ENCODE peak calls at places on chromosomes 2 and 18, in nine cellular contexts. A is AG04450, F is AG09319, S is foreskin fibroblast, U is fibroblast of the aortic adventitia, Y is astrocyte of the cerebellum, G is GM12865, K is right lobe of liver, P is Calu3. C is an unnamed sample.

GRCh38 chr2:133252770-133253355 is 315.4 kb downstream of the NCKAP5 start:
- DNase-seq in A (no peak), F (no peak), S (no peak), U (peak; percentile 23), Y (no peak), G (no peak), K (no peak), P (no peak), C (no peak)

GRCh38 chr2:29480423-29480822 is 365.2 kb downstream of the CLIP4 start:
- DNase-seq in A (no peak), F (no peak), S (no peak), U (no peak), Y (no peak), G (no peak), K (no peak), P (no peak), C (no peak)

GRCh38 chr2:12767541-12767940 is 50.8 kb downstream of the TRIB2 start:
- DNase-seq in A (no peak), F (no peak), S (no peak), U (no peak), Y (no peak), G (no peak), K (no peak), P (no peak), C (no peak)

GRCh38 chr2:11019614-11020013 is 107.9 kb downstream of the KCNF1 start:
- DNase-seq in A (no peak), F (no peak), S (no peak), U (no peak), Y (no peak), G (no peak), K (no peak), P (no peak), C (no peak)

GRCh38 chr2:207167129-207167923 is 1.6 kb upstream of the KLF7 start:
- DNase-seq in A (no peak), F (no peak), S (peak; percentile 57), U (peak; percentile 73), Y (no peak), G (peak; percentile 59), K (no peak), P (no peak), C (no peak)

GRCh38 chr2:209469481-209469880 is 45.6 kb downstream of the MAP2 start:
- DNase-seq in A (no peak), F (no peak), S (no peak), U (no peak), Y (no peak), G (no peak), K (no peak), P (no peak), C (no peak)

GRCh38 chr18:40949138-40949949 is 1005.7 kb upstream of the PIK3C3 start:
- DNase-seq in A (no peak), F (no peak), S (no peak), U (no peak), Y (no peak), G (no peak), K (no peak), P (no peak), C (no peak)

GRCh38 chr18:43830905-43831304 is 553.6 kb upstream of the SYT4 start:
- DNase-seq in A (no peak), F (no peak), S (no peak), U (no peak), Y (no peak), G (no peak), K (no peak), P (no peak), C (no peak)

GRCh38 chr18:56221195-56222065 is 417.0 kb downstream of the TXNL1 start:
- DNase-seq in A (no peak), F (no peak), S (no peak), U (no peak), Y (no peak), G (no peak), K (no peak), P (no peak), C (no peak)

GRCh38 chr18:47191956-47192355 is 15.8 kb upstream of the IER3IP1 start:
- DNase-seq in A (no peak), F (no peak), S (peak; percentile 20), U (peak; percentile 9), Y (no peak), G (no peak), K (no peak), P (no peak), C (no peak)

GRCh38 chr2:239873656-239874635 is 151.2 kb downstream of the NDUFA10 start:
- DNase-seq in A (no peak), F (no peak), S (no peak), U (no peak), Y (no peak), G (no peak), K (peak; percentile 27), P (no peak), C (no peak)

GRCh38 chr2:119550346-119550745 is 6.1 kb downstream of the CFAP221 start:
- DNase-seq in A (no peak), F (no peak), S (no peak), U (no peak), Y (no peak), G (no peak), K (no peak), P (no peak), C (no peak)

GRCh38 chr2:48824116-48824515 is 68.6 kb upstream of the LHCGR start:
- DNase-seq in A (no peak), F (no peak), S (no peak), U (no peak), Y (no peak), G (no peak), K (no peak), P (no peak), C (no peak)

GRCh38 chr2:209383212-209383611 is 40.6 kb upstream of the MAP2 start:
- DNase-seq in A (peak; percentile 6), F (no peak), S (peak; percentile 56), U (peak; percentile 90), Y (peak; percentile 45), G (no peak), K (no peak), P (peak; percentile 14), C (no peak)

GRCh38 chr2:42128731-42129486 is 40.2 kb upstream of the EML4 start:
- DNase-seq in A (peak; percentile 52), F (no peak), S (peak; percentile 84), U (peak; percentile 37), Y (no peak), G (peak; percentile 55), K (no peak), P (peak; percentile 25), C (peak; percentile 65)

GRCh38 chr2:42132066-42132965 is 36.8 kb upstream of the EML4 start:
- DNase-seq in A (peak; percentile 77), F (peak; percentile 76), S (peak; percentile 86), U (peak; percentile 98), Y (peak; percentile 96), G (no peak), K (no peak), P (no peak), C (no peak)

GRCh38 chr2:3406501-3406900 is 27.0 kb downstream of the TRAPPC12 start:
- DNase-seq in A (no peak), F (no peak), S (no peak), U (peak; percentile 33), Y (no peak), G (no peak), K (no peak), P (no peak), C (no peak)

GRCh38 chr18:47931707-47932103 is 1.2 kb upstream of the SMAD2 start:
- DNase-seq in A (no peak), F (no peak), S (peak; percentile 26), U (no peak), Y (no peak), G (peak; percentile 54), K (no peak), P (peak; percentile 52), C (no peak)

GRCh38 chr2:208025814-208026184 is 472 bp upstream of the PLEKHM3 start:
- DNase-seq in A (no peak), F (no peak), S (no peak), U (no peak), Y (no peak), G (peak; percentile 53), K (no peak), P (no peak), C (no peak)

GRCh38 chr18:21740474-21740723 is 193 bp upstream of the MIB1 start:
- DNase-seq in A (no peak), F (no peak), S (peak; percentile 95), U (no peak), Y (no peak), G (peak; percentile 97), K (peak; percentile 99), P (peak; percentile 99), C (no peak)

GRCh38 chr2:159905901-159906300 is 107.9 kb upstream of the CD302 start:
- DNase-seq in A (no peak), F (no peak), S (no peak), U (no peak), Y (no peak), G (no peak), K (no peak), P (no peak), C (no peak)

GRCh38 chr2:207121784-207122183 is 44.0 kb downstream of the KLF7 start:
- DNase-seq in A (peak; percentile 39), F (peak; percentile 49), S (peak; percentile 88), U (peak; percentile 81), Y (peak; percentile 59), G (no peak), K (no peak), P (peak; percentile 35), C (peak; percentile 56)

GRCh38 chr2:85263591-85263990 is 64.2 kb downstream of the TGOLN2 start:
- DNase-seq in A (no peak), F (no peak), S (no peak), U (no peak), Y (no peak), G (no peak), K (no peak), P (no peak), C (no peak)
- TF ChIP-seq CTCF in A (no peak), F (no peak), S (no peak), U (no peak), Y (no peak), G (no peak), K (no peak), P (no peak), C (no peak)

DNA sequence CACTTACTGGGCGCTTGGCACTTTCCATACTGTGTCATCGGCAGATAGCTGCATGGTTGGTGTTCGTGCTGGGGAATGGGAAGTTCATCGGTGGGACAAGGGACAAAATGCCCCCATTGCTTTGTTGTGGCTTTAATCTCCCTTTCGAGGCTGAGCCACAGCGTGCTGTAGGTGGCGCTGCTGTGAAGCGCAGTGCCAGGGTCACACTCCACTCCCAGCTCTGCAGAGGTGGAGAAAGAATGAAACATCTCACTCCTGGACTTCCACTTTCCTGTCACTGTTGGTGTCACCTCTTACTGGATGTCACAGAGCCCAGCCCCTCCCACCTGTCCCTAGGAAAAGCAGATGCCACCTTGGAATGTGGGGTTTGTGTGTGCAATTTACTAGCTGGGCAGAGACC is 8.7 kb downstream of the TYMS start:
- DNase-seq in A (no peak), F (no peak), S (no peak), U (no peak), Y (no peak), G (no peak), K (no peak), P (no peak), C (no peak)
- TF ChIP-seq CTCF in A (no peak), F (no peak), S (no peak), U (peak; percentile 12), Y (peak; percentile 20), G (peak; percentile 17), K (peak; percentile 6), P (no peak), C (peak; percentile 40)

GRCh38 chr2:117985092-117985491 is 28.8 kb downstream of the CCDC93 start:
- DNase-seq in A (no peak), F (no peak), S (no peak), U (no peak), Y (no peak), G (no peak), K (no peak), P (no peak), C (no peak)
- TF ChIP-seq CTCF in A (no peak), F (no peak), S (no peak), U (no peak), Y (peak; percentile 3), G (no peak), K (no peak), P (no peak), C (no peak)

GRCh38 chr2:173874003-173874898 is 90.9 kb downstream of the SP3 start:
- DNase-seq in A (no peak), F (no peak), S (no peak), U (no peak), Y (no peak), G (peak; percentile 45), K (peak; percentile 18), P (no peak), C (no peak)
- TF ChIP-seq CTCF in A (no peak), F (no peak), S (no peak), U (no peak), Y (no peak), G (no peak), K (no peak), P (no peak), C (no peak)

C was measured in HFF-Myc.